ENCODE peak calls at places on chromosomes 5 and 9, in eight cellular contexts. One of them, this sample, is unnamed.

GRCh38 chr5:8458038-8458383 is 589.1 kb downstream of the MTRR start:
- DNase-seq in HEK293T: peak; percentile 10
- DNase-seq in transverse colon: no peak
- DNase-seq in esophagus squamous epithelium: no peak
- DNase-seq in endothelial cell: no peak
- DNase-seq in SK-MEL-5: no peak
- DNase-seq in nephron progenitor cell: no peak
- DNase-seq in activated T-helper 1 cell treated with anti-CD3 and anti-CD28 coated beads, Interleukin-2, amount 50 U/mL, for 16 hours: no peak
- DNase-seq in this sample: peak; percentile 21

GRCh38 chr9:1554123-1555045 is 460.8 kb upstream of the SMARCA2 start:
- DNase-seq in HEK293T: no peak
- DNase-seq in transverse colon: no peak
- DNase-seq in endothelial cell: no peak
- DNase-seq in nephron progenitor cell: no peak
- DNase-seq in SK-MEL-5: no peak
- DNase-seq in esophagus squamous epithelium: no peak
- DNase-seq in activated T-helper 1 cell treated with anti-CD3 and anti-CD28 coated beads, Interleukin-2, amount 50 U/mL, for 16 hours: no peak
- DNase-seq in this sample: peak; percentile 86

GRCh38 chr5:126680215-126680817 is 79.6 kb downstream of the PHAX start:
- DNase-seq in esophagus squamous epithelium: no peak
- DNase-seq in activated T-helper 1 cell treated with anti-CD3 and anti-CD28 coated beads, Interleukin-2, amount 50 U/mL, for 16 hours: no peak
- DNase-seq in transverse colon: peak; percentile 24
- DNase-seq in nephron progenitor cell: peak; percentile 12
- DNase-seq in HEK293T: no peak
- DNase-seq in SK-MEL-5: peak; percentile 95
- DNase-seq in endothelial cell: no peak
- DNase-seq in this sample: peak; percentile 81

GRCh38 chr5:15796557-15796956 is 296.6 kb downstream of the FBXL7 start:
- DNase-seq in HEK293T: no peak
- DNase-seq in SK-MEL-5: no peak
- DNase-seq in transverse colon: no peak
- DNase-seq in nephron progenitor cell: no peak
- DNase-seq in endothelial cell: no peak
- DNase-seq in esophagus squamous epithelium: no peak
- DNase-seq in activated T-helper 1 cell treated with anti-CD3 and anti-CD28 coated beads, Interleukin-2, amount 50 U/mL, for 16 hours: no peak
- DNase-seq in this sample: no peak

GRCh38 chr9:128992995-128993394 is 35.1 kb downstream of the SH3GLB2 start:
- DNase-seq in transverse colon: no peak
- DNase-seq in HEK293T: no peak
- DNase-seq in activated T-helper 1 cell treated with anti-CD3 and anti-CD28 coated beads, Interleukin-2, amount 50 U/mL, for 16 hours: no peak
- DNase-seq in SK-MEL-5: peak; percentile 46
- DNase-seq in esophagus squamous epithelium: no peak
- DNase-seq in nephron progenitor cell: no peak
- DNase-seq in endothelial cell: no peak
- DNase-seq in this sample: peak; percentile 36

GRCh38 chr5:41068169-41068568 is 3.0 kb downstream of the MROH2B start:
- DNase-seq in endothelial cell: no peak
- DNase-seq in SK-MEL-5: no peak
- DNase-seq in nephron progenitor cell: no peak
- DNase-seq in esophagus squamous epithelium: no peak
- DNase-seq in activated T-helper 1 cell treated with anti-CD3 and anti-CD28 coated beads, Interleukin-2, amount 50 U/mL, for 16 hours: no peak
- DNase-seq in transverse colon: no peak
- DNase-seq in HEK293T: no peak
- DNase-seq in this sample: no peak

GRCh38 chr9:92640398-92641091 is 29.4 kb downstream of the IPPK start:
- DNase-seq in transverse colon: no peak
- DNase-seq in HEK293T: no peak
- DNase-seq in activated T-helper 1 cell treated with anti-CD3 and anti-CD28 coated beads, Interleukin-2, amount 50 U/mL, for 16 hours: no peak
- DNase-seq in SK-MEL-5: no peak
- DNase-seq in nephron progenitor cell: no peak
- DNase-seq in endothelial cell: no peak
- DNase-seq in esophagus squamous epithelium: no peak
- DNase-seq in this sample: no peak

GRCh38 chr5:85929713-85930112 is 688.0 kb upstream of the COX7C start:
- DNase-seq in HEK293T: no peak
- DNase-seq in esophagus squamous epithelium: no peak
- DNase-seq in endothelial cell: no peak
- DNase-seq in transverse colon: no peak
- DNase-seq in nephron progenitor cell: no peak
- DNase-seq in activated T-helper 1 cell treated with anti-CD3 and anti-CD28 coated beads, Interleukin-2, amount 50 U/mL, for 16 hours: no peak
- DNase-seq in SK-MEL-5: no peak
- DNase-seq in this sample: no peak

GRCh38 chr9:133050142-133050541 is 11.6 kb upstream of the CEL start:
- DNase-seq in transverse colon: no peak
- DNase-seq in endothelial cell: no peak
- DNase-seq in esophagus squamous epithelium: no peak
- DNase-seq in activated T-helper 1 cell treated with anti-CD3 and anti-CD28 coated beads, Interleukin-2, amount 50 U/mL, for 16 hours: no peak
- DNase-seq in HEK293T: no peak
- DNase-seq in nephron progenitor cell: no peak
- DNase-seq in SK-MEL-5: no peak
- DNase-seq in this sample: peak; percentile 99

GRCh38 chr5:111962906-111963305 is 205.9 kb upstream of the NREP start:
- DNase-seq in activated T-helper 1 cell treated with anti-CD3 and anti-CD28 coated beads, Interleukin-2, amount 50 U/mL, for 16 hours: no peak
- DNase-seq in SK-MEL-5: no peak
- DNase-seq in transverse colon: no peak
- DNase-seq in HEK293T: no peak
- DNase-seq in endothelial cell: no peak
- DNase-seq in nephron progenitor cell: no peak
- DNase-seq in esophagus squamous epithelium: no peak
- DNase-seq in this sample: no peak

GRCh38 chr5:150694638-150695037 is 6.2 kb downstream of the RBM22 start:
- DNase-seq in activated T-helper 1 cell treated with anti-CD3 and anti-CD28 coated beads, Interleukin-2, amount 50 U/mL, for 16 hours: no peak
- DNase-seq in transverse colon: no peak
- DNase-seq in nephron progenitor cell: no peak
- DNase-seq in esophagus squamous epithelium: no peak
- DNase-seq in HEK293T: no peak
- DNase-seq in endothelial cell: no peak
- DNase-seq in SK-MEL-5: no peak
- DNase-seq in this sample: no peak

GRCh38 chr5:40570408-40571129 is 109.1 kb upstream of the PTGER4 start:
- DNase-seq in nephron progenitor cell: no peak
- DNase-seq in transverse colon: no peak
- DNase-seq in endothelial cell: no peak
- DNase-seq in HEK293T: no peak
- DNase-seq in activated T-helper 1 cell treated with anti-CD3 and anti-CD28 coated beads, Interleukin-2, amount 50 U/mL, for 16 hours: no peak
- DNase-seq in esophagus squamous epithelium: no peak
- DNase-seq in SK-MEL-5: no peak
- DNase-seq in this sample: no peak

GRCh38 chr5:158599132-158599531 is 500.6 kb downstream of the EBF1 start:
- DNase-seq in HEK293T: no peak
- DNase-seq in nephron progenitor cell: no peak
- DNase-seq in transverse colon: no peak
- DNase-seq in SK-MEL-5: no peak
- DNase-seq in activated T-helper 1 cell treated with anti-CD3 and anti-CD28 coated beads, Interleukin-2, amount 50 U/mL, for 16 hours: no peak
- DNase-seq in endothelial cell: no peak
- DNase-seq in esophagus squamous epithelium: no peak
- DNase-seq in this sample: peak; percentile 94

GRCh38 chr5:168086104-168086610 is 205.3 kb upstream of the WWC1 start:
- DNase-seq in HEK293T: peak; percentile 36
- DNase-seq in transverse colon: peak; percentile 44
- DNase-seq in activated T-helper 1 cell treated with anti-CD3 and anti-CD28 coated beads, Interleukin-2, amount 50 U/mL, for 16 hours: no peak
- DNase-seq in endothelial cell: no peak
- DNase-seq in esophagus squamous epithelium: no peak
- DNase-seq in SK-MEL-5: peak; percentile 13
- DNase-seq in nephron progenitor cell: no peak
- DNase-seq in this sample: peak; percentile 8

GRCh38 chr5:179679014-179679674 is 1.7 kb downstream of the CBY3 start:
- DNase-seq in esophagus squamous epithelium: peak; percentile 16
- DNase-seq in nephron progenitor cell: peak; percentile 64
- DNase-seq in transverse colon: peak; percentile 84
- DNase-seq in SK-MEL-5: no peak
- DNase-seq in activated T-helper 1 cell treated with anti-CD3 and anti-CD28 coated beads, Interleukin-2, amount 50 U/mL, for 16 hours: peak; percentile 50
- DNase-seq in HEK293T: peak; percentile 16
- DNase-seq in endothelial cell: peak; percentile 69
- DNase-seq in this sample: no peak

GRCh38 chr5:62259699-62260220 is 46.2 kb upstream of the KIF2A start:
- DNase-seq in endothelial cell: no peak
- DNase-seq in esophagus squamous epithelium: no peak
- DNase-seq in activated T-helper 1 cell treated with anti-CD3 and anti-CD28 coated beads, Interleukin-2, amount 50 U/mL, for 16 hours: no peak
- DNase-seq in transverse colon: no peak
- DNase-seq in SK-MEL-5: no peak
- DNase-seq in HEK293T: no peak
- DNase-seq in nephron progenitor cell: no peak
- DNase-seq in this sample: peak; percentile 39

This sample was measured in SJCRH30.